ENCODE peak calls at places on chromosomes 16 and 17, in four cellular contexts. One of them, this sample, is unnamed. For H3K27me3, the result is how much of the 10 kb centered on the place peaks cover.

GRCh38 chr17:7313890-7314718 is 1.1 kb downstream of the GPS2 start:
- DNase-seq in right cardiac atrium: no peak
- DNase-seq in aorta: no peak
- DNase-seq in heart right ventricle: no peak
- DNase-seq in this sample: no peak

GRCh38 chr16:177981-178676 is 1.6 kb downstream of the HBA1 start:
- DNase-seq in right cardiac atrium: no peak
- DNase-seq in aorta: no peak
- DNase-seq in heart right ventricle: no peak
- DNase-seq in this sample: no peak

GRCh38 chr17:76236603-76237002 is 3.7 kb downstream of the RNF157 start:
- DNase-seq in right cardiac atrium: no peak
- DNase-seq in aorta: no peak
- DNase-seq in heart right ventricle: no peak
- DNase-seq in this sample: no peak

GRCh38 chr16:21611178-21611545 is 11.8 kb downstream of the METTL9 start:
- DNase-seq in right cardiac atrium: no peak
- DNase-seq in aorta: no peak
- DNase-seq in heart right ventricle: no peak
- DNase-seq in this sample: no peak

GRCh38 chr16:66057056-66057455 is 309.4 kb upstream of the CDH5 start:
- DNase-seq in right cardiac atrium: no peak
- DNase-seq in aorta: no peak
- DNase-seq in heart right ventricle: no peak
- DNase-seq in this sample: no peak

GRCh38 chr16:1403036-1403435 is 11.5 kb downstream of the UNKL start:
- DNase-seq in right cardiac atrium: no peak
- DNase-seq in aorta: no peak
- DNase-seq in heart right ventricle: no peak
- DNase-seq in this sample: no peak

GRCh38 chr17:29140051-29140582 is 40.1 kb downstream of the MYO18A start:
- DNase-seq in right cardiac atrium: peak
- DNase-seq in aorta: peak
- DNase-seq in heart right ventricle: peak
- DNase-seq in this sample: peak

GRCh38 chr17:3880983-3881382 is 11.9 kb downstream of the CAMKK1 start:
- DNase-seq in right cardiac atrium: no peak
- DNase-seq in aorta: no peak
- DNase-seq in heart right ventricle: no peak
- DNase-seq in this sample: no peak

GRCh38 chr17:67365762-67366192 is 600 bp downstream of the PSMD12 start:
- DNase-seq in right cardiac atrium: no peak
- DNase-seq in aorta: no peak
- DNase-seq in heart right ventricle: no peak
- DNase-seq in this sample: no peak

GRCh38 chr17:10201680-10202079 is 3.3 kb upstream of the GAS7 start:
- DNase-seq in right cardiac atrium: no peak
- DNase-seq in aorta: no peak
- DNase-seq in heart right ventricle: no peak
- DNase-seq in this sample: no peak

GRCh38 chr16:4938683-4939030 is 1.7 kb upstream of the PPL start:
- DNase-seq in right cardiac atrium: no peak
- DNase-seq in aorta: no peak
- DNase-seq in heart right ventricle: no peak
- DNase-seq in this sample: no peak

GRCh38 chr16:66409156-66409555 is 17.9 kb upstream of the BEAN1 start:
- DNase-seq in right cardiac atrium: no peak
- DNase-seq in aorta: no peak
- DNase-seq in heart right ventricle: no peak
- DNase-seq in this sample: no peak

GRCh38 chr17:50839591-50840310 is 4.4 kb downstream of the WFIKKN2 start:
- DNase-seq in right cardiac atrium: no peak
- DNase-seq in aorta: no peak
- DNase-seq in heart right ventricle: no peak
- DNase-seq in this sample: no peak

GRCh38 chr16:13070268-13070667 is 168.9 kb downstream of the SHISA9 start:
- DNase-seq in right cardiac atrium: no peak
- DNase-seq in aorta: no peak
- DNase-seq in heart right ventricle: no peak
- DNase-seq in this sample: no peak

GRCh38 chr17:63772801-63773271 is 561 bp downstream of the CCDC47 start:
- DNase-seq in right cardiac atrium: no peak
- DNase-seq in aorta: no peak
- DNase-seq in heart right ventricle: no peak
- DNase-seq in this sample: no peak

GRCh38 chr17:19387921-19388521 is 1.0 kb upstream of the MFAP4 start:
- DNase-seq in right cardiac atrium: no peak
- DNase-seq in aorta: no peak
- DNase-seq in heart right ventricle: no peak
- DNase-seq in this sample: no peak

GRCh38 chr16:2156025-2156848 is 655 bp downstream of the TRAF7 start:
- DNase-seq in right cardiac atrium: no peak
- DNase-seq in aorta: peak
- DNase-seq in heart right ventricle: no peak
- DNase-seq in this sample: peak

GRCh38 chr17:64779344-64780095 is 117.4 kb upstream of the SMURF2 start:
- DNase-seq in right cardiac atrium: no peak
- DNase-seq in aorta: no peak
- DNase-seq in heart right ventricle: no peak
- DNase-seq in this sample: peak

GRCh38 chr16:49000594-49000993 is 281.0 kb downstream of the CBLN1 start:
- DNase-seq in right cardiac atrium: no peak
- DNase-seq in aorta: no peak
- DNase-seq in heart right ventricle: no peak
- DNase-seq in this sample: no peak

GRCh38 chr16:28477311-28477920 is 5.3 kb upstream of the NPIPB7 start:
- DNase-seq in right cardiac atrium: no peak
- DNase-seq in aorta: peak
- DNase-seq in heart right ventricle: no peak
- DNase-seq in this sample: peak

GRCh38 chr17:57900991-57901743 is 51.3 kb upstream of the MRPS23 start:
- DNase-seq in right cardiac atrium: no peak
- DNase-seq in aorta: no peak
- DNase-seq in heart right ventricle: no peak
- DNase-seq in this sample: peak

GRCh38 chr17:61143026-61143425 is 256.6 kb upstream of the TBX2 start:
- DNase-seq in right cardiac atrium: no peak
- DNase-seq in aorta: no peak
- DNase-seq in heart right ventricle: no peak
- DNase-seq in this sample: no peak

GRCh38 chr17:38898812-38899348 is 26.5 kb upstream of the LASP1NB start:
- DNase-seq in right cardiac atrium: peak
- DNase-seq in aorta: peak
- DNase-seq in heart right ventricle: peak
- DNase-seq in this sample: peak

GRCh38 chr17:61411114-61411943 is 11.7 kb downstream of the TBX2 start:
- DNase-seq in right cardiac atrium: peak
- DNase-seq in aorta: peak
- DNase-seq in heart right ventricle: peak
- DNase-seq in this sample: peak

GRCh38 chr16:81888520-81889394 is 109.7 kb downstream of the PLCG2 start:
- DNase-seq in right cardiac atrium: no peak
- DNase-seq in aorta: no peak
- DNase-seq in heart right ventricle: no peak
- DNase-seq in this sample: no peak

GRCh38 chr16:23301251-23302044 is 654 bp upstream of the SCNN1B start:
- DNase-seq in right cardiac atrium: no peak
- DNase-seq in aorta: no peak
- DNase-seq in heart right ventricle: no peak
- DNase-seq in this sample: no peak

GRCh38 chr17:64051153-64051552 is 30.7 kb upstream of the ICAM2 start:
- DNase-seq in right cardiac atrium: no peak
- DNase-seq in aorta: no peak
- DNase-seq in heart right ventricle: no peak
- DNase-seq in this sample: no peak

GRCh38 chr17:45111838-45112237 is 20.5 kb downstream of the PLCD3 start:
- DNase-seq in right cardiac atrium: no peak
- DNase-seq in aorta: no peak
- DNase-seq in heart right ventricle: no peak
- DNase-seq in this sample: no peak

GRCh38 chr17:45114117-45114932 is 18.0 kb downstream of the PLCD3 start:
- DNase-seq in right cardiac atrium: no peak
- DNase-seq in aorta: no peak
- DNase-seq in heart right ventricle: no peak
- DNase-seq in this sample: no peak

GRCh38 chr17:45112559-45113423 is 19.5 kb downstream of the PLCD3 start:
- DNase-seq in right cardiac atrium: no peak
- DNase-seq in aorta: no peak
- DNase-seq in heart right ventricle: no peak
- DNase-seq in this sample: no peak

GRCh38 chr17:45115015-45115625 is 17.2 kb downstream of the PLCD3 start:
- DNase-seq in right cardiac atrium: no peak
- DNase-seq in aorta: no peak
- DNase-seq in heart right ventricle: no peak
- DNase-seq in this sample: no peak

DNA sequence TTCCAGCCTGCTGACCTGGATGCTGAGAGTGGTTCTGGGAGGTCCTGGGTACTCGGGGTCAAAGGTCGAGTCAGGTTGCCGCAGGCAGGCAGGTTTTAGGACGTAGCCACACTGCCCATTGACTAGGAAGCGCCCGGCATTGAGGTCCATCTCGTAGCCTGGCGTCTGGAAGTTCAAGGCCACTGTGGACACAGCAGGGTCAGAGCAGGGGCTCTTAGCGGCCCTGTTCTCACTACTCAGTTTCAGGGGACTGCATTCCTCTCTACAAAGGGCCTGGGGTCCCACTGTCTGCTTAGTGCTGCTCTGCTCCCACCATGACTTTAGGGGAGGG is 18.9 kb downstream of the PLCD3 start:
- DNase-seq in right cardiac atrium: no peak
- DNase-seq in aorta: no peak
- DNase-seq in heart right ventricle: no peak
- DNase-seq in this sample: no peak
- H3K27ac ChIP-seq in right cardiac atrium: no peak
- H3K27ac ChIP-seq in aorta: peak
- H3K27ac ChIP-seq in heart right ventricle: no peak
- H3K27ac ChIP-seq in this sample: no peak

DNA sequence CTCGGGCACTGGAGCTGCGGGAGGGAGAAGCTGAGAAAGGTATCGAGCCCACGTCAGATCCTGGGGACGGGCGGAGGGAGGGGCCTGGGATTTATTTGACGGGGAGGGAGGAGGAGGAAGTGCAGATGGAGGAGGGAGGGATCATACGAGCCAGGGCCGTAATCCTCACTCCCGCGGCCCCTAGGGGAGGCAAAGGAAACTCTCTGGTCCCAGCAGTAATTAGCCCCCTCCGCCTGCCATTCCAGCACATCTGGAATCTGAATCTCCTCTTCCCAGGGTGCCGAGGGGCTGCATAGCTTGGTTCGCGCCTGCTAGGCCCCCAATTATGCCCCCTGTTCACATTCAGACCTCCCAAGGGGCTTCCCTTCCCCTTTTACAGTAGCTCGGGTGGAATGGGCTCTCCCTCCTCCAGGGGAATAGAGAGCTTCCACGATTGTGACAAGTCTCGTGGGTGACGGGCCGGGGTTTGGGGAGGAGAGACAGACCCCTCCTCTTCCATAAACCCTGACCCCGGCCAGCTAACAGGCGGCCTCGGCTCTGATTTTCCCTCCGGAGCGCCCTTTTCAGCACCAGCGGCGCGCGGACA is at the start of gene SEZ6L2:
- DNase-seq in right cardiac atrium: peak
- DNase-seq in aorta: peak
- DNase-seq in heart right ventricle: peak
- DNase-seq in this sample: peak
- H3K27me3 ChIP-seq in right cardiac atrium: under half
- H3K27me3 ChIP-seq in aorta: under half
- H3K27me3 ChIP-seq in heart right ventricle: under half
- H3K27me3 ChIP-seq in this sample: under half

GRCh38 chr17:42530952-42531454 is 5.0 kb upstream of the NAGLU start:
- DNase-seq in right cardiac atrium: no peak
- DNase-seq in aorta: no peak
- DNase-seq in heart right ventricle: no peak
- DNase-seq in this sample: no peak

GRCh38 chr17:42529054-42529453 is 7.0 kb upstream of the NAGLU start:
- DNase-seq in right cardiac atrium: no peak
- DNase-seq in aorta: peak
- DNase-seq in heart right ventricle: no peak
- DNase-seq in this sample: no peak

GRCh38 chr17:42525221-42525620 is 10.8 kb upstream of the NAGLU start:
- DNase-seq in right cardiac atrium: no peak
- DNase-seq in aorta: peak
- DNase-seq in heart right ventricle: no peak
- DNase-seq in this sample: no peak

GRCh38 chr17:42526031-42526444 is 10.0 kb upstream of the NAGLU start:
- DNase-seq in right cardiac atrium: peak
- DNase-seq in aorta: peak
- DNase-seq in heart right ventricle: no peak
- DNase-seq in this sample: no peak

GRCh38 chr17:42527932-42528331 is 8.1 kb upstream of the NAGLU start:
- DNase-seq in right cardiac atrium: peak
- DNase-seq in aorta: no peak
- DNase-seq in heart right ventricle: no peak
- DNase-seq in this sample: no peak
- H3K27ac ChIP-seq in right cardiac atrium: no peak
- H3K27ac ChIP-seq in aorta: no peak
- H3K27ac ChIP-seq in heart right ventricle: no peak
- H3K27ac ChIP-seq in this sample: no peak

DNA sequence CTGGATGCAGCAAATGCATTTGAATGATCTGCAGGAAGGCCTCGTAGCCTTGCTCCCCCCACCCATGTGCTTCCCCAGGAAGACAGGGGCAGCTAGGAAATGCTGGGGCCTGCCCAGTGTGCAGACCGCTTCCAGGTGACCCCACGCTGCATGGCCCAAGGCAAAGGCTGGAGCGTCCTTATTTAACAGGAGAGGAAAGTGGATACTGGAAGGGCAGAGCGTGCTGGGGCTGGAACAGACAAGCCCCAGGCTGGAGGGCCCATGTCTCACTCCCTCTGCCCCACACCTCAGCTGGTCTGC is 26.1 kb upstream of the NPTX1 start:
- DNase-seq in right cardiac atrium: no peak
- DNase-seq in aorta: no peak
- DNase-seq in heart right ventricle: no peak
- DNase-seq in this sample: no peak
- H3K27me3 ChIP-seq in right cardiac atrium: under half
- H3K27me3 ChIP-seq in aorta: under half
- H3K27me3 ChIP-seq in heart right ventricle: under half
- H3K27me3 ChIP-seq in this sample: under half

GRCh38 chr17:59627770-59628171 is 8.1 kb downstream of the CLTC start:
- DNase-seq in right cardiac atrium: no peak
- DNase-seq in aorta: no peak
- DNase-seq in heart right ventricle: no peak
- DNase-seq in this sample: no peak
- H3K27ac ChIP-seq in right cardiac atrium: no peak
- H3K27ac ChIP-seq in aorta: no peak
- H3K27ac ChIP-seq in heart right ventricle: no peak
- H3K27ac ChIP-seq in this sample: peak

DNA sequence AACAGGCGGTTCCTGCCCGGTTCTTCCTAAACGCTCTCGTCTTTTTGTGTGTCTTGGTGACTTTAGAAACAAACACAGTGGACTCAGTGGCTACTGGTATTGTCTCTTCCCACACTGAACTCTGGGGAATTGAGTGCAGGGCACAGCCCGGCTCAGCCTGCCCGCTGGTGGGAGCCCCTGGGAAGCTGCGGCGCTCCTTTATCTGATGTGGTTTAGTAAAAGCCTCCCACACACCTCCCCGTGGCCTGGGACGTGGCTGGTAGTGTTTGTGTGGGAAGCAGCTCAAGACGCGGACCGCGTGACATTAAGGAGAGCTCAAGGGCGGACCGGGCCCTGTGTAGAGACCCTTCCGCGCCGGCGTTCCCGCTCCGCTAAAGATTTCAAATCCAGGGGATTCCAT is 55.4 kb upstream of the PVALEF start:
- DNase-seq in right cardiac atrium: no peak
- DNase-seq in aorta: no peak
- DNase-seq in heart right ventricle: no peak
- DNase-seq in this sample: no peak
- H3K27me3 ChIP-seq in right cardiac atrium: under half
- H3K27me3 ChIP-seq in aorta: under half
- H3K27me3 ChIP-seq in heart right ventricle: under half
- H3K27me3 ChIP-seq in this sample: under half

This sample was measured in lower lobe of right lung.